ENCODE peak calls at places on chromosome X, in seven cellular contexts. One of them, this sample, is unnamed.

GRCh38 chrX:132837971-132838370 is 120.5 kb downstream of the HS6ST2 start:
- DNase-seq in EL: no peak
- DNase-seq in ACHN: no peak
- DNase-seq in heart left ventricle: no peak
- DNase-seq in lower leg skin: no peak
- DNase-seq in posterior cingulate gyrus: no peak
- DNase-seq in osteocyte: no peak
- DNase-seq in this sample: no peak

GRCh38 chrX:129781134-129782014 is 1.6 kb downstream of the SASH3 start:
- DNase-seq in EL: no peak
- DNase-seq in ACHN: no peak
- DNase-seq in heart left ventricle: peak
- DNase-seq in lower leg skin: no peak
- DNase-seq in posterior cingulate gyrus: peak
- DNase-seq in osteocyte: no peak
- DNase-seq in this sample: no peak

GRCh38 chrX:24643116-24643515 is 4.0 kb downstream of the PCYT1B start:
- DNase-seq in EL: peak
- DNase-seq in ACHN: no peak
- DNase-seq in heart left ventricle: no peak
- DNase-seq in lower leg skin: no peak
- DNase-seq in posterior cingulate gyrus: no peak
- DNase-seq in osteocyte: no peak
- DNase-seq in this sample: no peak

GRCh38 chrX:109732319-109732779 is 708 bp downstream of the ACSL4 start:
- DNase-seq in EL: peak
- DNase-seq in ACHN: peak
- DNase-seq in heart left ventricle: no peak
- DNase-seq in lower leg skin: no peak
- DNase-seq in posterior cingulate gyrus: no peak
- DNase-seq in osteocyte: no peak
- DNase-seq in this sample: no peak

GRCh38 chrX:41022579-41022978 is 62.7 kb upstream of the USP9X start:
- DNase-seq in EL: peak
- DNase-seq in ACHN: no peak
- DNase-seq in heart left ventricle: no peak
- DNase-seq in lower leg skin: no peak
- DNase-seq in posterior cingulate gyrus: no peak
- DNase-seq in osteocyte: no peak
- DNase-seq in this sample: no peak

GRCh38 chrX:68997911-68998310 is 167.3 kb downstream of the PJA1 start:
- DNase-seq in EL: peak
- DNase-seq in ACHN: no peak
- DNase-seq in heart left ventricle: peak
- DNase-seq in lower leg skin: peak
- DNase-seq in posterior cingulate gyrus: no peak
- DNase-seq in osteocyte: peak
- DNase-seq in this sample: no peak

GRCh38 chrX:2691543-2692220 is 587 bp downstream of the CD99 start:
- DNase-seq in EL: peak
- DNase-seq in ACHN: no peak
- DNase-seq in heart left ventricle: peak
- DNase-seq in lower leg skin: peak
- DNase-seq in posterior cingulate gyrus: no peak
- DNase-seq in osteocyte: no peak
- DNase-seq in this sample: no peak

GRCh38 chrX:19747672-19748610 is 139.5 kb downstream of the SH3KBP1 start:
- DNase-seq in EL: no peak
- DNase-seq in ACHN: no peak
- DNase-seq in heart left ventricle: no peak
- DNase-seq in lower leg skin: no peak
- DNase-seq in posterior cingulate gyrus: no peak
- DNase-seq in osteocyte: no peak
- DNase-seq in this sample: no peak

GRCh38 chrX:116427976-116428375 is 8.4 kb upstream of the SLC6A14 start:
- DNase-seq in EL: no peak
- DNase-seq in ACHN: no peak
- DNase-seq in heart left ventricle: no peak
- DNase-seq in lower leg skin: no peak
- DNase-seq in posterior cingulate gyrus: no peak
- DNase-seq in osteocyte: no peak
- DNase-seq in this sample: no peak

GRCh38 chrX:2710041-2710471 is 19.0 kb downstream of the CD99 start:
- DNase-seq in EL: peak
- DNase-seq in ACHN: peak
- DNase-seq in heart left ventricle: peak
- DNase-seq in lower leg skin: no peak
- DNase-seq in posterior cingulate gyrus: peak
- DNase-seq in osteocyte: no peak
- DNase-seq in this sample: no peak

GRCh38 chrX:68490644-68491043 is 8.2 kb upstream of the YIPF6 start:
- DNase-seq in EL: peak
- DNase-seq in ACHN: peak
- DNase-seq in heart left ventricle: no peak
- DNase-seq in lower leg skin: no peak
- DNase-seq in posterior cingulate gyrus: no peak
- DNase-seq in osteocyte: no peak
- DNase-seq in this sample: no peak

GRCh38 chrX:102892103-102892502 is 45.0 kb upstream of the RAB40AL start:
- DNase-seq in EL: peak
- DNase-seq in ACHN: no peak
- DNase-seq in heart left ventricle: no peak
- DNase-seq in lower leg skin: no peak
- DNase-seq in posterior cingulate gyrus: no peak
- DNase-seq in osteocyte: no peak
- DNase-seq in this sample: no peak

GRCh38 chrX:118164138-118164537 is 47.5 kb upstream of the KLHL13 start:
- DNase-seq in EL: no peak
- DNase-seq in ACHN: no peak
- DNase-seq in heart left ventricle: no peak
- DNase-seq in lower leg skin: no peak
- DNase-seq in posterior cingulate gyrus: no peak
- DNase-seq in osteocyte: no peak
- DNase-seq in this sample: no peak

GRCh38 chrX:50978920-50979660 is 68.6 kb downstream of the BMP15 start:
- DNase-seq in EL: no peak
- DNase-seq in ACHN: no peak
- DNase-seq in heart left ventricle: no peak
- DNase-seq in lower leg skin: no peak
- DNase-seq in posterior cingulate gyrus: no peak
- DNase-seq in osteocyte: no peak
- DNase-seq in this sample: no peak

GRCh38 chrX:74923942-74924448 is 1.3 kb downstream of the NEXMIF start:
- DNase-seq in EL: no peak
- DNase-seq in ACHN: no peak
- DNase-seq in heart left ventricle: no peak
- DNase-seq in lower leg skin: no peak
- DNase-seq in posterior cingulate gyrus: peak
- DNase-seq in osteocyte: no peak
- DNase-seq in this sample: no peak

GRCh38 chrX:153336128-153336894 is 2.4 kb downstream of the ZNF275 start:
- DNase-seq in EL: no peak
- DNase-seq in ACHN: no peak
- DNase-seq in heart left ventricle: no peak
- DNase-seq in lower leg skin: peak
- DNase-seq in posterior cingulate gyrus: no peak
- DNase-seq in osteocyte: peak
- DNase-seq in this sample: no peak

GRCh38 chrX:48025561-48025960 is 18.8 kb downstream of the SPACA5 start:
- DNase-seq in EL: peak
- DNase-seq in ACHN: peak
- DNase-seq in heart left ventricle: no peak
- DNase-seq in lower leg skin: no peak
- DNase-seq in posterior cingulate gyrus: peak
- DNase-seq in osteocyte: no peak
- DNase-seq in this sample: peak

This sample was measured in NCI-H1930.